ENCODE peak calls at places on chromosomes 6 and 20, in eight cellular contexts. Y, A, J, K, V, U, L and E are unnamed samples.

GRCh38 chr20:1083431-1084080 is 34.8 kb upstream of the PSMF1 start:
- DNase-seq in Y (no peak), V (no peak), U (no peak), J (no peak), K (no peak), A (no peak), L (no peak), E (no peak)

GRCh38 chr20:32960222-32960518 is 44.1 kb downstream of the SUN5 start:
- DNase-seq in Y (no peak), L (no peak), A (no peak), J (no peak), K (no peak), U (no peak), V (no peak), E (no peak)

GRCh38 chr6:129575378-129576118 is 134.4 kb downstream of the ARHGAP18 start:
- DNase-seq in J (peak; percentile 66), Y (no peak), K (peak; percentile 7), V (peak; percentile 75), L (no peak), U (no peak), A (peak; percentile 25), E (no peak)

GRCh38 chr6:37137881-37138568 is 31.9 kb upstream of the PIM1 start:
- DNase-seq in K (no peak), Y (no peak), L (no peak), U (no peak), A (no peak), V (peak; percentile 94), J (peak; percentile 94), E (no peak)

GRCh38 chr6:6392214-6393068 is 72.0 kb upstream of the F13A1 start:
- DNase-seq in L (no peak), V (no peak), Y (no peak), A (no peak), K (no peak), U (no peak), J (no peak), E (no peak)

GRCh38 chr6:32852844-32853540 is 512 bp downstream of the TAP1 start:
- DNase-seq in U (peak; percentile 76), Y (no peak), J (peak; percentile 36), A (peak; percentile 35), V (peak; percentile 45), L (peak; percentile 82), K (peak; percentile 34), E (no peak)

GRCh38 chr6:42148058-42148457 is 5.6 kb upstream of the C6orf132 start:
- DNase-seq in V (no peak), L (no peak), U (no peak), J (peak; percentile 51), A (no peak), K (no peak), Y (no peak), E (no peak)

GRCh38 chr6:151911401-151911800 is 103.9 kb downstream of the ESR1 start:
- DNase-seq in Y (no peak), L (no peak), K (no peak), V (no peak), J (no peak), U (no peak), A (no peak), E (no peak)

GRCh38 chr20:1266167-1266973 is at the start of gene SNPH:
- DNase-seq in Y (peak; percentile 33), L (peak; percentile 80), K (peak; percentile 65), J (peak; percentile 83), V (peak; percentile 81), U (peak; percentile 73), A (peak; percentile 75), E (no peak)

GRCh38 chr20:32457476-32457986 is 99.4 kb downstream of the ASXL1 start:
- DNase-seq in J (peak; percentile 72), Y (no peak), V (peak; percentile 57), U (peak; percentile 70), K (peak; percentile 50), A (peak; percentile 66), L (peak; percentile 78), E (no peak)

GRCh38 chr6:138454976-138455706 is 44.2 kb downstream of the NHSL1 start:
- DNase-seq in L (peak; percentile 81), J (peak; percentile 29), V (no peak), A (no peak), K (peak; percentile 24), Y (no peak), U (peak; percentile 82), E (no peak)

GRCh38 chr6:16759646-16760535 is 1.4 kb downstream of the ATXN1 start:
- DNase-seq in V (peak; percentile 91), J (peak; percentile 89), K (peak; percentile 93), Y (peak; percentile 84), A (peak; percentile 65), U (peak; percentile 93), L (peak; percentile 95), E (peak; percentile 97)

GRCh38 chr20:50283922-50284810 is 93.5 kb downstream of the CEBPB start:
- DNase-seq in A (peak; percentile 84), L (peak; percentile 90), J (peak; percentile 69), U (peak; percentile 90), V (peak; percentile 43), Y (no peak), K (no peak), E (no peak)

GRCh38 chr20:15867899-15868298 is 705.3 kb downstream of the KIF16B start:
- DNase-seq in K (no peak), L (no peak), J (no peak), U (no peak), V (no peak), Y (no peak), A (no peak), E (no peak)

GRCh38 chr6:129612440-129612839 is 97.5 kb downstream of the ARHGAP18 start:
- DNase-seq in K (no peak), U (no peak), V (no peak), A (no peak), L (no peak), Y (no peak), J (no peak), E (no peak)

GRCh38 chr6:28775405-28776129 is 148.2 kb downstream of the TRIM27 start:
- DNase-seq in V (no peak), U (no peak), Y (no peak), K (no peak), L (no peak), J (no peak), A (no peak), E (no peak)

GRCh38 chr6:33429745-33430042 is 9.8 kb downstream of the SYNGAP1 start:
- DNase-seq in L (no peak), Y (no peak), U (no peak), V (no peak), K (no peak), J (no peak), A (no peak), E (no peak)

DNA sequence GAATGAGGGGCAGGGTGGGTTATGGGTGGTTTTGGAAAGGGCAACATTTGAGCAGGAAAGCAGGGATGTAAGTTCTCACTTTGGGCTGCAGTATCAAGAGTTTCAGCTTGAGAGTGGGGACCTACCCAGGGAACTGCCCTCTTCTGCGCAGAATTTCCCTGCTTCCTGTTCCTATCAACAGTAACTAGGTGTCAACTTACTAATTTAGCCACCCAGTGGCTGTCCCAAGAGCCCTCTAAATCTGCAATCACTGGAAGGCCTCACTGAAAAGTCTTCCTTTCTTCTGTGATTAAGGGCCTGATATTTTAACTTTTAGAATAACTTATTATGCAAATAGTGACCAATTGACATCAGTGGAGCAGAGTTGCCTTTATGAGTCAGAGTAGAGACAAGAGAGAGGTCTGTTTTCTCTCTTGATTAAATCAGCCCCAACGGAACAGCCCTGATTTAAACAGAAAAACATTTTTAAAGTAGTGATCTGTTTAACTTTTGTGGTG is 118.2 kb upstream of the RIPOR2 start:
- DNase-seq in U (no peak), V (peak; percentile 84), A (no peak), K (no peak), J (peak; percentile 90), Y (no peak), L (no peak), E (no peak)
- TF ChIP-seq CTCF in U (no peak), V (no peak), A (no peak), K (no peak), J (no peak), Y (no peak), L (no peak), E (peak; percentile 56)

GRCh38 chr6:50056242-50056641 is 6.5 kb upstream of the DEFB112 start:
- DNase-seq in K (no peak), A (no peak), L (no peak), J (no peak), V (no peak), U (no peak), Y (no peak), E (no peak)

GRCh38 chr6:50062051-50062450 is 12.3 kb upstream of the DEFB112 start:
- DNase-seq in Y (no peak), U (no peak), V (no peak), L (no peak), J (no peak), K (no peak), A (no peak), E (no peak)
- TF ChIP-seq CTCF in Y (no peak), U (no peak), V (no peak), L (no peak), J (peak; percentile 46), K (no peak), A (no peak), E (peak; percentile 47)

DNA sequence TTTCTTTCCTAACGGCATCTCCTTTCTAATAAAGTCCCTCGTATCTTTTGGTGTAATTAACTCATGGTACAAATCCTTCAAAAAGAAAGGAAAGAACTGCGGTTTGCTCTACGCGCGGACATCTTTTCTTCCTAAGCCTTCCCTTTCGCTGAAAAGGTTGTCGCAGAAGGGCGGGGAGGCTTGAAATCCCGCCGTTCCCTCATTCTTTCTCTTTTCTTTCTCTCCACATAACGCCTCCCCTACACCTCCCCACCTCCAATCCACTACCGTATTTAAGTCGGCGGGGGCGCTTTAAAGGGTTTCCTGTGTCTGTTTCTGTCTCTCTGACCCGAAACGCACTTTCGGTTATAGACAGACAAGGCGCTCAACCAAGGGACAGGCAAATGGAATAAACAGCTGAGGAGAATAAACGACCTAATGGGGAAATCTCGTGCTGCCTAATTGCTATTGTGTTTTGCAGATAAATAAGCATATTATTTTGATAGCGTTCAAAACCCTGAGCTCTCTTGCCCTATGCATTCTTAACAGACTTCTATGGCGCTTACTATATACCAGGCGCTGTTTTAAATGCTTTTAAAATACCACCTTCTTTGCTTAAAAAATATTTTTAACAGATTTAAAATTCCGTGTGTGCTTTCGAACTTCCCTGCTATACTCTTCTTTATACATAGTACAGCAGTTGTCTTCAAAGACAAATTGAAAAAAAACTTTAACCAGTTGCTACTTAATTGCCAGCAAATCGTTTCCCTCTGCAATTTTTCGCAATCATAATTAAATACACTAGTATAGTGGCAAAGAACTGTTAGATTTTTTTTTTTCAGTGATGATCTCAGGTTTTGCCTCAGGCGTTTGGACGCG is 2.5 kb upstream of the HEY2 start:
- DNase-seq in K (peak; percentile 87), U (peak; percentile 51), J (peak; percentile 45), Y (no peak), A (no peak), L (no peak), V (peak; percentile 79), E (no peak)
- TF ChIP-seq CTCF in K (no peak), U (no peak), J (no peak), Y (no peak), A (no peak), L (no peak), V (peak; percentile 7), E (peak; percentile 50)

DNA sequence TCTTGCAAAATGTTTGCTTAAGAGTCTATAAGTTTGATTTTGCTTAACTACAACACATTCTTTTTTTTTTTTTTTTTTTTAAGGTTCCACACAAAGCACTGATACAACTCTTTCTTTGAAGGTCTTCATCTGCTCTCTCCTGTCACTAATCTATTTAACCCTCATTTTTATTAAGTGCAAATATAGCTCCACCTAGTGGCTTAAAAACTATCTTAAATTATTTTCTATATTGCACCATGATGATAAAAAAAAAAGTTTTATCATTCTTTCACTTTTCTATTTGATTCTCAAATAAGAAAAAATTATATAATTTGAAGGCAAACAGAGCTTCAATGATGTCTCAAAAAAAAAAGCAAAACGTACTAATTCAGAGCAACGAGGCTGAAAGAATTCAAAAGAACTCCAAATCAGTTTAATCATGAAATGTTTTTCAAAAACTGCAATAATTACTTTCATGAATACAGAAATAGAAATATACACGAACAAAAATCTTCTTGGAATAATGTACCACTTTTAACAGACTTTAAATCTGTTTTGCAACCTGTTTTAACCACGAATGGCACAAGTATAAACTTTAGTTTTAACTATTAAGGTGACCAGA is 12.8 kb downstream of the ESF1 start:
- DNase-seq in J (peak; percentile 15), Y (no peak), L (no peak), U (no peak), V (peak; percentile 41), A (peak; percentile 21), K (no peak), E (no peak)
- TF ChIP-seq CTCF in J (peak; percentile 19), Y (peak; percentile 55), L (peak; percentile 49), U (peak; percentile 57), V (peak; percentile 33), A (peak; percentile 76), K (peak; percentile 58), E (peak; percentile 88)